ENCODE peak calls at places on chromosomes 13 and 19, in eight cellular contexts. One of them, this sample, is unnamed.

GRCh38 chr13:52743988-52744387 is 4.4 kb upstream of the CNMD start:
- DNase-seq in body of pancreas: no peak
- DNase-seq in nephron progenitor cell: no peak
- DNase-seq in heart right ventricle: no peak
- DNase-seq in tibial nerve: no peak
- DNase-seq in transverse colon: no peak
- DNase-seq in thoracic aorta: no peak
- DNase-seq in ovary: no peak
- DNase-seq in this sample: no peak

GRCh38 chr19:54572696-54573311 is 786 bp upstream of the LILRA2 start:
- DNase-seq in body of pancreas: peak
- DNase-seq in nephron progenitor cell: no peak
- DNase-seq in heart right ventricle: no peak
- DNase-seq in tibial nerve: peak
- DNase-seq in transverse colon: no peak
- DNase-seq in thoracic aorta: no peak
- DNase-seq in ovary: no peak
- DNase-seq in this sample: no peak

GRCh38 chr19:31114585-31114984 is 234.7 kb downstream of the TSHZ3 start:
- DNase-seq in body of pancreas: no peak
- DNase-seq in nephron progenitor cell: no peak
- DNase-seq in heart right ventricle: no peak
- DNase-seq in tibial nerve: no peak
- DNase-seq in transverse colon: no peak
- DNase-seq in thoracic aorta: no peak
- DNase-seq in ovary: no peak
- DNase-seq in this sample: no peak

GRCh38 chr19:8611890-8612806 is 1.6 kb upstream of the ADAMTS10 start:
- DNase-seq in body of pancreas: peak
- DNase-seq in nephron progenitor cell: no peak
- DNase-seq in heart right ventricle: peak
- DNase-seq in tibial nerve: peak
- DNase-seq in transverse colon: peak
- DNase-seq in thoracic aorta: peak
- DNase-seq in ovary: peak
- DNase-seq in this sample: peak

GRCh38 chr13:89925107-89925506 is 1422.4 kb upstream of the MIR17HG start:
- DNase-seq in body of pancreas: no peak
- DNase-seq in nephron progenitor cell: peak
- DNase-seq in heart right ventricle: no peak
- DNase-seq in tibial nerve: no peak
- DNase-seq in transverse colon: no peak
- DNase-seq in thoracic aorta: no peak
- DNase-seq in ovary: no peak
- DNase-seq in this sample: no peak

GRCh38 chr19:55472463-55472862 is 4.0 kb upstream of the ZNF628 start:
- DNase-seq in body of pancreas: no peak
- DNase-seq in nephron progenitor cell: no peak
- DNase-seq in heart right ventricle: no peak
- DNase-seq in tibial nerve: no peak
- DNase-seq in transverse colon: no peak
- DNase-seq in thoracic aorta: no peak
- DNase-seq in ovary: no peak
- DNase-seq in this sample: no peak

GRCh38 chr13:24308488-24309020 is 826 bp upstream of the C1QTNF9 start:
- DNase-seq in body of pancreas: no peak
- DNase-seq in nephron progenitor cell: no peak
- DNase-seq in heart right ventricle: no peak
- DNase-seq in tibial nerve: no peak
- DNase-seq in transverse colon: no peak
- DNase-seq in thoracic aorta: no peak
- DNase-seq in ovary: no peak
- DNase-seq in this sample: no peak

GRCh38 chr13:106513025-106513424 is 22.4 kb downstream of the EFNB2 start:
- DNase-seq in body of pancreas: no peak
- DNase-seq in nephron progenitor cell: no peak
- DNase-seq in heart right ventricle: no peak
- DNase-seq in tibial nerve: no peak
- DNase-seq in transverse colon: no peak
- DNase-seq in thoracic aorta: no peak
- DNase-seq in ovary: no peak
- DNase-seq in this sample: no peak

GRCh38 chr13:94311893-94312292 is 167.6 kb downstream of the DCT start:
- DNase-seq in body of pancreas: no peak
- DNase-seq in nephron progenitor cell: no peak
- DNase-seq in heart right ventricle: no peak
- DNase-seq in tibial nerve: no peak
- DNase-seq in transverse colon: no peak
- DNase-seq in thoracic aorta: no peak
- DNase-seq in ovary: no peak
- DNase-seq in this sample: no peak

GRCh38 chr19:36489920-36490415 is 607 bp upstream of the ZNF566 start:
- DNase-seq in body of pancreas: peak
- DNase-seq in nephron progenitor cell: peak
- DNase-seq in heart right ventricle: peak
- DNase-seq in tibial nerve: no peak
- DNase-seq in transverse colon: peak
- DNase-seq in thoracic aorta: peak
- DNase-seq in ovary: peak
- DNase-seq in this sample: peak

GRCh38 chr19:39046037-39046821 is 13.9 kb upstream of the FBXO27 start:
- DNase-seq in body of pancreas: peak
- DNase-seq in nephron progenitor cell: no peak
- DNase-seq in heart right ventricle: no peak
- DNase-seq in tibial nerve: no peak
- DNase-seq in transverse colon: no peak
- DNase-seq in thoracic aorta: no peak
- DNase-seq in ovary: no peak
- DNase-seq in this sample: no peak

GRCh38 chr13:99301913-99302636 is 5.1 kb downstream of the GPR183 start:
- DNase-seq in body of pancreas: no peak
- DNase-seq in nephron progenitor cell: no peak
- DNase-seq in heart right ventricle: no peak
- DNase-seq in tibial nerve: no peak
- DNase-seq in transverse colon: no peak
- DNase-seq in thoracic aorta: no peak
- DNase-seq in ovary: no peak
- DNase-seq in this sample: no peak

GRCh38 chr19:12574036-12574435 is 22.8 kb upstream of the ZNF564 start:
- DNase-seq in body of pancreas: no peak
- DNase-seq in nephron progenitor cell: no peak
- DNase-seq in heart right ventricle: no peak
- DNase-seq in tibial nerve: no peak
- DNase-seq in transverse colon: peak
- DNase-seq in thoracic aorta: no peak
- DNase-seq in ovary: no peak
- DNase-seq in this sample: no peak

GRCh38 chr19:34313188-34313587 is 51.8 kb upstream of the GPI start:
- DNase-seq in body of pancreas: no peak
- DNase-seq in nephron progenitor cell: no peak
- DNase-seq in heart right ventricle: no peak
- DNase-seq in tibial nerve: no peak
- DNase-seq in transverse colon: peak
- DNase-seq in thoracic aorta: no peak
- DNase-seq in ovary: no peak
- DNase-seq in this sample: no peak

GRCh38 chr13:32586022-32586900 is at the start of gene PDS5B:
- DNase-seq in body of pancreas: peak
- DNase-seq in nephron progenitor cell: peak
- DNase-seq in heart right ventricle: peak
- DNase-seq in tibial nerve: peak
- DNase-seq in transverse colon: peak
- DNase-seq in thoracic aorta: peak
- DNase-seq in ovary: peak
- DNase-seq in this sample: peak

GRCh38 chr13:80265348-80265747 is 75.6 kb downstream of the SPRY2 start:
- DNase-seq in body of pancreas: no peak
- DNase-seq in nephron progenitor cell: no peak
- DNase-seq in heart right ventricle: no peak
- DNase-seq in tibial nerve: no peak
- DNase-seq in transverse colon: no peak
- DNase-seq in thoracic aorta: no peak
- DNase-seq in ovary: no peak
- DNase-seq in this sample: no peak

GRCh38 chr19:17332677-17333581 is 1.7 kb downstream of the ANO8 start:
- DNase-seq in body of pancreas: peak
- DNase-seq in nephron progenitor cell: peak
- DNase-seq in heart right ventricle: no peak
- DNase-seq in tibial nerve: no peak
- DNase-seq in transverse colon: no peak
- DNase-seq in thoracic aorta: no peak
- DNase-seq in ovary: no peak
- DNase-seq in this sample: no peak

GRCh38 chr13:42110410-42111155 is 62.1 kb downstream of the DGKH start:
- DNase-seq in body of pancreas: peak
- DNase-seq in nephron progenitor cell: peak
- DNase-seq in heart right ventricle: no peak
- DNase-seq in tibial nerve: peak
- DNase-seq in transverse colon: no peak
- DNase-seq in thoracic aorta: no peak
- DNase-seq in ovary: no peak
- DNase-seq in this sample: no peak

GRCh38 chr19:17448190-17448967 is at the start of gene TMEM221:
- DNase-seq in body of pancreas: peak
- DNase-seq in nephron progenitor cell: peak
- DNase-seq in heart right ventricle: peak
- DNase-seq in tibial nerve: peak
- DNase-seq in transverse colon: peak
- DNase-seq in thoracic aorta: no peak
- DNase-seq in ovary: peak
- DNase-seq in this sample: no peak

DNA sequence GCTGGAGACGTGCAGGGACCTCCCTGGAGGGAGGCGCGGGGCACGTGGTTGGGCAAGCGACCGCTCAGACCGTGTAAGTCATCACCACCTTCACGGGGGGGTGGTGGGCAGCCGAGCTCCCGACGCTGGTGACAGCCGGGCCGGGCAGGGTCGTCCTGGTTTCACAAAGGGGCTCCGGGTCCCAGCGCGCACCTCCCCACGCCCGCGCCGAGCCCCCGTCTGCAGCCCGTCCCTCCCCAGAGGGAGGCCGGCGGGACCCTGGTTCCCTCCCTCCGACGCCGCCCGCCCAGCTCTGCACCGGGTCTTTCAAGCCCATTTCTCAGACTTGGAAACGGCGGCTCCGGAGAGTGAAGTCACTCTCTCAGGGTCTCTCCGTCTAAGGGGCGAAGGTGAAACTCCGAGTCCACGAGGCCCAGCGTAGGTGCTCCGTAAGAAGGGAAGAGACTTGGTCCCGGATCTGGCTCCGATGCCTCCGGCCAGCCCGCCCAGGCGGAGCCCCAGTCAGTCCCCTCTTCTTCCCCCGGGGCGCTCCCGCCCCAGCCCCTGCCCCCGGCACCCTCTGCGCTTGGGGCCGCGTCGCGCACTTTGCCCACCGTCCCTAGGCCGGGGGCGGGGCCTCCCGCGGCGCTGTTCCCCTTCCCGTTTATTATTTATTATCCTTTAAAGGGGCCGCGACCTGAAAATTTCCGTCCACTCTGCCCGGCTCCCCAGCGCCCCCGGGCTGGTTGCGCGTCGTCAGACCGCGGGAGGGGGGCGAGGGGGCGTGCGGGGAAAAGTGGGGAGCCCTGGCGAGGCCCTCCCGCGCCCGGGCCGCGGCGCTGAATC is 536 bp upstream of the ARID3A start:
- DNase-seq in body of pancreas: peak
- DNase-seq in nephron progenitor cell: peak
- DNase-seq in heart right ventricle: peak
- DNase-seq in tibial nerve: peak
- DNase-seq in transverse colon: peak
- DNase-seq in thoracic aorta: no peak
- DNase-seq in ovary: peak
- DNase-seq in this sample: peak
- TF ChIP-seq CTCF in body of pancreas: no peak
- TF ChIP-seq CTCF in nephron progenitor cell: no peak
- TF ChIP-seq CTCF in heart right ventricle: no peak
- TF ChIP-seq CTCF in tibial nerve: peak
- TF ChIP-seq CTCF in transverse colon: no peak
- TF ChIP-seq CTCF in thoracic aorta: no peak
- TF ChIP-seq CTCF in ovary: no peak
- TF ChIP-seq CTCF in this sample: no peak

GRCh38 chr13:112392719-112393118 is 16.6 kb downstream of the SPACA7 start:
- DNase-seq in body of pancreas: no peak
- DNase-seq in nephron progenitor cell: no peak
- DNase-seq in heart right ventricle: no peak
- DNase-seq in tibial nerve: no peak
- DNase-seq in transverse colon: no peak
- DNase-seq in thoracic aorta: no peak
- DNase-seq in ovary: no peak
- DNase-seq in this sample: no peak
- TF ChIP-seq CTCF in body of pancreas: no peak
- TF ChIP-seq CTCF in nephron progenitor cell: no peak
- TF ChIP-seq CTCF in heart right ventricle: no peak
- TF ChIP-seq CTCF in tibial nerve: no peak
- TF ChIP-seq CTCF in transverse colon: no peak
- TF ChIP-seq CTCF in thoracic aorta: no peak
- TF ChIP-seq CTCF in ovary: no peak
- TF ChIP-seq CTCF in this sample: no peak

GRCh38 chr19:5369962-5370367 is 29.4 kb upstream of the PTPRS start:
- DNase-seq in body of pancreas: peak
- DNase-seq in nephron progenitor cell: peak
- DNase-seq in heart right ventricle: peak
- DNase-seq in tibial nerve: no peak
- DNase-seq in transverse colon: peak
- DNase-seq in thoracic aorta: no peak
- DNase-seq in ovary: no peak
- DNase-seq in this sample: no peak
- TF ChIP-seq CTCF in body of pancreas: peak
- TF ChIP-seq CTCF in nephron progenitor cell: peak
- TF ChIP-seq CTCF in heart right ventricle: peak
- TF ChIP-seq CTCF in tibial nerve: no peak
- TF ChIP-seq CTCF in transverse colon: peak
- TF ChIP-seq CTCF in thoracic aorta: no peak
- TF ChIP-seq CTCF in ovary: no peak
- TF ChIP-seq CTCF in this sample: no peak

GRCh38 chr19:47130120-47130588 is 481 bp upstream of the SAE1 start:
- DNase-seq in body of pancreas: no peak
- DNase-seq in nephron progenitor cell: no peak
- DNase-seq in heart right ventricle: no peak
- DNase-seq in tibial nerve: no peak
- DNase-seq in transverse colon: no peak
- DNase-seq in thoracic aorta: no peak
- DNase-seq in ovary: peak
- DNase-seq in this sample: no peak

GRCh38 chr19:47133021-47133471 is 2.4 kb downstream of the SAE1 start:
- DNase-seq in body of pancreas: no peak
- DNase-seq in nephron progenitor cell: no peak
- DNase-seq in heart right ventricle: no peak
- DNase-seq in tibial nerve: no peak
- DNase-seq in transverse colon: no peak
- DNase-seq in thoracic aorta: no peak
- DNase-seq in ovary: no peak
- DNase-seq in this sample: no peak

GRCh38 chr19:47130589-47131168 is at the start of gene SAE1:
- DNase-seq in body of pancreas: peak
- DNase-seq in nephron progenitor cell: peak
- DNase-seq in heart right ventricle: peak
- DNase-seq in tibial nerve: peak
- DNase-seq in transverse colon: peak
- DNase-seq in thoracic aorta: peak
- DNase-seq in ovary: peak
- DNase-seq in this sample: peak

GRCh38 chr19:47132522-47132852 is 1.9 kb downstream of the SAE1 start:
- DNase-seq in body of pancreas: no peak
- DNase-seq in nephron progenitor cell: no peak
- DNase-seq in heart right ventricle: no peak
- DNase-seq in tibial nerve: no peak
- DNase-seq in transverse colon: no peak
- DNase-seq in thoracic aorta: no peak
- DNase-seq in ovary: no peak
- DNase-seq in this sample: no peak

GRCh38 chr19:47129579-47129978 is 1.1 kb upstream of the SAE1 start:
- DNase-seq in body of pancreas: no peak
- DNase-seq in nephron progenitor cell: no peak
- DNase-seq in heart right ventricle: no peak
- DNase-seq in tibial nerve: no peak
- DNase-seq in transverse colon: no peak
- DNase-seq in thoracic aorta: no peak
- DNase-seq in ovary: no peak
- DNase-seq in this sample: no peak
- TF ChIP-seq CTCF in body of pancreas: no peak
- TF ChIP-seq CTCF in nephron progenitor cell: no peak
- TF ChIP-seq CTCF in heart right ventricle: no peak
- TF ChIP-seq CTCF in tibial nerve: no peak
- TF ChIP-seq CTCF in transverse colon: no peak
- TF ChIP-seq CTCF in thoracic aorta: no peak
- TF ChIP-seq CTCF in ovary: no peak
- TF ChIP-seq CTCF in this sample: no peak

This sample was measured in coronary artery.